ENCODE peak calls at places on chromosomes 7 and 10, in nine cellular contexts. M, U, X, Q, D, F, R, O and J are unnamed samples.

GRCh38 chr10:130371686-130372085 is 235.5 kb downstream of the GLRX3 start:
- DNase-seq in O (no peak), R (no peak), U (no peak), X (no peak), M (no peak), F (no peak), D (no peak), Q (no peak), J (no peak)

GRCh38 chr10:110612073-110612472 is 32.1 kb upstream of the RBM20 start:
- DNase-seq in X (no peak), D (no peak), F (no peak), Q (no peak), U (no peak), O (no peak), M (no peak), R (no peak), J (no peak)

GRCh38 chr10:99742701-99743100 is 10.7 kb downstream of the CUTC start:
- DNase-seq in D (peak), Q (no peak), R (no peak), X (no peak), M (peak), F (no peak), U (no peak), O (no peak), J (no peak)

GRCh38 chr7:69002416-69002815 is 595.9 kb upstream of the AUTS2 start:
- DNase-seq in R (peak), U (no peak), X (no peak), D (peak), M (peak), O (no peak), F (no peak), Q (no peak), J (no peak)

GRCh38 chr7:30268666-30269065 is 15.7 kb upstream of the ZNRF2 start:
- DNase-seq in M (no peak), R (no peak), X (no peak), D (no peak), O (no peak), Q (no peak), F (no peak), U (no peak), J (no peak)

GRCh38 chr7:70920886-70921285 is 211.1 kb upstream of the GALNT17 start:
- DNase-seq in Q (no peak), D (no peak), X (no peak), O (no peak), F (no peak), R (no peak), M (no peak), U (no peak), J (peak)

GRCh38 chr7:148787571-148788295 is 89.0 kb downstream of the CUL1 start:
- DNase-seq in Q (no peak), D (no peak), F (no peak), R (no peak), U (no peak), O (no peak), X (no peak), M (no peak), J (no peak)

GRCh38 chr7:112254166-112254565 is 47.7 kb downstream of the ZNF277 start:
- DNase-seq in O (no peak), D (no peak), F (no peak), U (no peak), X (no peak), R (no peak), Q (no peak), M (no peak), J (no peak)

GRCh38 chr7:51950811-51951210 is 634.2 kb upstream of the COBL start:
- DNase-seq in X (no peak), M (no peak), D (no peak), U (no peak), O (no peak), R (no peak), F (no peak), Q (no peak), J (no peak)

GRCh38 chr10:72038458-72039001 is 49.8 kb downstream of the SPOCK2 start:
- DNase-seq in O (no peak), D (peak), X (no peak), R (peak), M (peak), F (no peak), Q (no peak), U (no peak), J (no peak)

GRCh38 chr10:102431452-102432124 is 786 bp downstream of the CUEDC2 start:
- DNase-seq in X (no peak), M (peak), F (no peak), Q (no peak), O (no peak), U (no peak), D (peak), R (no peak), J (peak)

GRCh38 chr10:102434251-102434913 is 2.0 kb upstream of the CUEDC2 start:
- DNase-seq in M (peak), F (no peak), D (peak), R (no peak), U (no peak), Q (no peak), O (peak), X (no peak), J (no peak)

GRCh38 chr10:102433619-102434046 is 1.3 kb upstream of the CUEDC2 start:
- DNase-seq in F (no peak), D (no peak), M (no peak), Q (no peak), U (no peak), O (no peak), R (no peak), X (no peak), J (no peak)

GRCh38 chr10:102435098-102435497 is 2.7 kb upstream of the CUEDC2 start:
- DNase-seq in R (no peak), O (no peak), U (no peak), D (no peak), M (no peak), X (no peak), F (no peak), Q (no peak), J (no peak)

DNA sequence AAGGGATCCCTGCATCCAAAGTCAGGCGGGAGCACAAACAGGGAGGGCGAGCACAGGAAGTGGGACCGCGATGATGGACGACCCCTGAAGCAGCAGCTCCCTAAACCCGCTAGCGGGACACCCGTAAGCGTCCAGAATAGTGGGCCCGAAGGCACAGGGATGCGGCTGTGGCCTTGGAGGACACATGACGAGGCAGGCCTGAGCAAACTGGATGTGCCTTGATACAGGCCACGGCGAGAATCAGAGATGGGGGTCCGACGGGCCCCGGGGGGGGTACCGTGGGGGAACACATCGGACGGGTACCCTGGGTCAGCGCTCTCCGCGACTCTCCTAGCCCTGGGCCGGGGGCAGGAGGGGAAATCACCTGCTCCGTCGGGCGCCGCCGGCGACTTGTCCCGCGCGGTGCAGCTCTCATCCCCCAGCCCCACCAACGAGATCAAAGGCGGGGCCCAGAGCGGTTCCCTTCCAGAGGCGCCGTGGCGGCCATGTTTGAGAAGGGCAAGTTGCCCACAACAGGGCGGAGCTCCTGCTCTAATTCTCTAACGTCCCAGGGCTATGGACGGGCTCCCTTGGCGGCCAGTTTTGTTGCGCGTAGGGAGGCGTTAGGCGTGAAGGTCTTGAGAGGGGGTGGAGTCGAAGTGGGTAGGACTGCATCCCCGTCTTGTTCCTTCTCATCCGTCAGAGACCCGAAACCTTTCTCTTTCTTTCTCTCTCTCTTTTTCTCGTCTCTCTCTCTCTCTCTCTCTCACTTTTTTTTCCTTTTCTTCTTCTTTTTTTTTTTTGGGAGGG is at the start of gene CUEDC2:
- DNase-seq in O (peak), D (peak), R (peak), U (peak), Q (peak), M (peak), F (peak), X (peak), J (peak)
- TF ChIP-seq CTCF in O (no peak), D (no peak), R (no peak), U (no peak), Q (no peak), M (no peak), F (no peak), X (no peak), J (no peak)

GRCh38 chr10:35640474-35640873 is 1.6 kb downstream of the FZD8 start:
- DNase-seq in O (peak), X (peak), Q (peak), F (no peak), U (peak), D (peak), M (peak), R (peak), J (peak)
- TF ChIP-seq CTCF in O (peak), X (peak), Q (peak), F (peak), U (peak), D (peak), M (no peak), R (peak), J (peak)

DNA sequence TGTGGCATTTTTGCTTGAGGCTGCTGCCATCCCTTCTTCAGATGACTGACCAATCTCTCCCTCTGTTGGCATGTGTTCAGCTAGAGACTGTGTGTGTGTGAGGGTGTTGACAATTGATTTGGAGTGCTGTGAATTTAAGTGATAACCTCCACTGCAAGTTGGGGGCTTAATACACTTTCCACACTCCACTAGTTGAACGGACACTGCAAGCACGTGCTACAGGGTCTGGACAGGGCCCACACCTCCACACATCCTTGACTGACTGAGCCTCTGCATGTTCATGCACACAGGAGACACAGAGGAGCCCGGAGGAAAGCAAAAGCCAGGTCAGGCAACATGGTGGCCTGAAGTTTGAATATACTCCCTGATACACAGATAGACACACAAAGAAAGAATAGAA is 51.3 kb downstream of the BRAF start:
- DNase-seq in Q (no peak), M (no peak), D (no peak), O (no peak), F (no peak), X (no peak), U (no peak), R (no peak), J (no peak)
- TF ChIP-seq CTCF in Q (no peak), M (no peak), D (no peak), O (no peak), F (no peak), X (no peak), U (no peak), R (no peak), J (no peak)

GRCh38 chr7:100825215-100825671 is 2.1 kb downstream of the EPHB4 start:
- DNase-seq in X (peak), R (no peak), O (peak), Q (peak), U (peak), F (no peak), M (no peak), D (peak), J (no peak)

GRCh38 chr7:100824499-100825214 is 2.7 kb downstream of the EPHB4 start:
- DNase-seq in F (no peak), U (peak), D (peak), Q (no peak), M (no peak), X (no peak), O (no peak), R (no peak), J (no peak)

GRCh38 chr7:100826546-100827329 is 585 bp downstream of the EPHB4 start:
- DNase-seq in U (peak), Q (no peak), X (no peak), M (no peak), O (peak), F (no peak), D (no peak), R (peak), J (peak)

GRCh38 chr7:100827330-100828226 is at the start of gene EPHB4:
- DNase-seq in O (peak), M (peak), Q (peak), X (peak), R (peak), D (peak), F (peak), U (peak), J (peak)

DNA sequence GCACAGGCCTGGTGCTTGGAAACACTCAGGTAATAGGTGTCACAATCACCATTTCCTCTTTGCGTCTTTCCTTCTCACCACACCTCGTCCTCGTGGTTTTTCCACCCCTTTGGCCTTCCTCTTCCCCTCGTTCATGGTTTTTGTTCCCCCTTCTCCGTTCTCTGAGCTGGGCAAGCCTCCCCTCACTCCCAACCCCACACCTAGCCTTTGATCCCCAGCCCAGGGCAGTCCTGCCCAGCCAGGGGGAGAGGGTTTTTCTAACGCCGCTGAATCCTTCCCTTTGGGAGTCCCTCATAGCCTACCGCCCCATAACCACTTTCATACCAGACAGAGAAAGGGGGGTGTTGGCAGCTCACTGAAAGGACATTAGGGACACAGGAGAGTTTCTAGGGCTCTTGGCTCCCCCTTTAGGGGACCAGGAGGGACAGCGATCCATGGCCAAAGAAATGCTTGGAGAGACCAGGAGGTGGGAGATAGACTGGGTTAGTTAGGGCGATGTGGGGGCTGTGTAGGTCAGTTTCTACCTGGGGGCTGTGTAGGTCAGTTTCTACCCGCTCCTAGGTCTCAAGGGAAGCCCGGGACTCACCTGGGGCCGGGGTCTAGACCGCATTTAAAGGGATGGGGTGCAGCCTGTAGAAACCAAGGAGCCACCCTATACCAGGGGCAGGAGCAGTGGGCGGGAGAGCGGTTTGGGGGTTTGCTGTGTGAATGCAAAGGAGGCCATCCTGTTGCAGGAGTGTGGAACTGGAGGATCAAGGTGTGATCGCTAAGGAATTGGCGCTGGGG is 1.4 kb downstream of the EPHB4 start:
- DNase-seq in F (no peak), R (peak), Q (no peak), D (peak), M (peak), X (no peak), O (no peak), U (peak), J (no peak)
- TF ChIP-seq CTCF in F (peak), R (peak), Q (no peak), D (peak), M (peak), X (no peak), O (peak), U (peak), J (no peak)

DNA sequence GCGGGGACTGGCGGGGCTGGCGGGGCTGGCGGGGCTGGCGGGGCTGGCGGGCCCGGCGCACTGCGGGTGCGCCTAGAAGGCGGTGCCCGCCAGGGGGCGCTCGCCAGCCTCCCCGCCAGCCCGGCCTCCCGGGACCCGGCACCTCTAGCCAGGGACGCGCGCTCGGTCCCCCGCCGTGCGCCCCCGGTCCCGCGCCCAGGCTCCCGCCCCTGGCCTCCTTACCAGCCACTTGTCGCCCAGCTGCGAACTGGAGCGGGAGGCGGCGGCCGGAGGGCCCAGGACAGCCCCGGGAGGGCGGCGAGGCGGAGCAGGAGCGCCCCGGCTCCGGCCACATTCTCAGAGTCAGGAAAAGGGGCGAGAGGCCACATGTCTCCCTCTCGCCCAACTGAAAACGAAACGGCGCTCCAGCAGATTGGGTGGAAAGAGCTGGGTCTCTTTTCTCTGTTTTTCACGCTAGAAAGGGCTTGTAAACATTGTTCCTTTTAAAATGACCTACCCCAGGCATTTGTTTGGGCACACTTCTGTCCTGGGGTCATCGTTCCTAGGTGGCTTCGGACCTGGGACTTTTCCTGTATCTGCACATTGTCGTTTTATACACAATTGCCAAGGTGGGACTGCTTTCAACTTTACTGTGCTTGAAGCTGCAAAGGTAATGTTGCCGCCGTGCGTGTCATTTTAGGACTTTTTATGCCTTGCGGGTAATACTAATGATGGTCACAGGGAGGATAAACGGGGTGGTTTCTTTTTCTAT is 378 bp upstream of the PRKCQ start:
- DNase-seq in R (peak), D (peak), Q (peak), X (peak), F (no peak), O (peak), M (peak), U (peak), J (peak)
- TF ChIP-seq CTCF in R (peak), D (peak), Q (peak), X (peak), F (peak), O (peak), M (no peak), U (peak), J (peak)

GRCh38 chr7:146002431-146003078 is 114.0 kb upstream of the CNTNAP2 start:
- DNase-seq in O (no peak), F (no peak), R (peak), X (no peak), U (no peak), M (no peak), Q (no peak), D (no peak), J (no peak)

GRCh38 chr7:146008293-146008692 is 108.3 kb upstream of the CNTNAP2 start:
- DNase-seq in F (no peak), X (no peak), D (no peak), Q (no peak), U (no peak), O (no peak), M (no peak), R (no peak), J (no peak)

GRCh38 chr7:146002008-146002407 is 114.6 kb upstream of the CNTNAP2 start:
- DNase-seq in F (no peak), U (no peak), R (no peak), M (no peak), X (no peak), O (no peak), D (no peak), Q (no peak), J (no peak)

GRCh38 chr7:146000882-146001281 is 115.7 kb upstream of the CNTNAP2 start:
- DNase-seq in M (no peak), O (no peak), F (no peak), D (no peak), Q (no peak), R (no peak), U (no peak), X (no peak), J (no peak)

GRCh38 chr7:146004805-146005204 is 111.8 kb upstream of the CNTNAP2 start:
- DNase-seq in R (peak), U (no peak), Q (no peak), O (no peak), F (no peak), M (no peak), X (no peak), D (no peak), J (no peak)
- TF ChIP-seq CTCF in R (no peak), U (no peak), Q (no peak), O (no peak), F (no peak), M (no peak), X (no peak), D (no peak), J (no peak)